ENCODE peak calls at places on chromosomes 4 and X, in four cellular contexts. Z is H9, B is neuronal stem cell, M is MM.1S. P is an unnamed sample.

GRCh38 chr4:160495356-160495755 is 1392.5 kb downstream of the RAPGEF2 start:
- DNase-seq in Z (no peak), B (no peak), M (no peak), P (no peak)

GRCh38 chr4:3656441-3657376 is 109.5 kb upstream of the ADRA2C start:
- DNase-seq in Z (no peak), B (no peak), M (no peak), P (no peak)

GRCh38 chr4:101187837-101188236 is 159.5 kb downstream of the PPP3CA start:
- DNase-seq in Z (no peak), B (no peak), M (no peak), P (no peak)

GRCh38 chrX:106912864-106913263 is 7.3 kb upstream of the CLDN2 start:
- DNase-seq in Z (no peak), B (no peak), M (no peak), P (no peak)

GRCh38 chrX:119895843-119896326 is at the start of gene AKAP14:
- DNase-seq in Z (peak; percentile 46), B (no peak), M (no peak), P (no peak)

GRCh38 chr4:57190651-57191481 is 80.7 kb upstream of the IGFBP7 start:
- DNase-seq in Z (peak; percentile 84), B (peak; percentile 47), M (peak; percentile 7), P (peak; percentile 18)

GRCh38 chrX:48700951-48701653 is 4.6 kb downstream of the SUV39H1 start:
- DNase-seq in Z (no peak), B (no peak), M (no peak), P (no peak)

GRCh38 chr4:95181446-95182306 is 367.1 kb downstream of the UNC5C start:
- DNase-seq in Z (peak; percentile 74), B (peak; percentile 68), M (no peak), P (no peak)

GRCh38 chr4:121375262-121375661 is 5.6 kb downstream of the QRFPR start:
- DNase-seq in Z (no peak), B (no peak), M (no peak), P (no peak)

GRCh38 chrX:13293700-13294099 is 26.2 kb downstream of the ATXN3L start:
- DNase-seq in Z (no peak), B (no peak), M (no peak), P (no peak)

GRCh38 chrX:39910651-39911050 is 187.1 kb downstream of the BCOR start:
- DNase-seq in Z (no peak), B (no peak), M (no peak), P (no peak)

GRCh38 chr4:46016306-46016705 is 107.5 kb downstream of the GABRG1 start:
- DNase-seq in Z (no peak), B (peak; percentile 8), M (peak; percentile 18), P (no peak)

GRCh38 chr4:173214661-173215060 is 46.0 kb downstream of the GALNT7 start:
- DNase-seq in Z (no peak), B (no peak), M (no peak), P (no peak)

GRCh38 chr4:141905751-141906150 is 269.4 kb downstream of the IL15 start:
- DNase-seq in Z (no peak), B (no peak), M (no peak), P (no peak)

GRCh38 chr4:147865926-147866325 is 134.0 kb downstream of the ARHGAP10 start:
- DNase-seq in Z (no peak), B (no peak), M (no peak), P (no peak)

GRCh38 chrX:30589146-30589888 is 11.8 kb upstream of the TASL start:
- DNase-seq in Z (no peak), B (no peak), M (no peak), P (no peak)

GRCh38 chr4:5573965-5574364 is 134.4 kb downstream of the EVC2 start:
- DNase-seq in Z (no peak), B (no peak), M (no peak), P (no peak)

GRCh38 chrX:64205441-64205734 is at the start of gene AMER1:
- DNase-seq in Z (no peak), B (no peak), M (no peak), P (no peak)

GRCh38 chrX:64206556-64207162 is 1.2 kb upstream of the AMER1 start:
- DNase-seq in Z (no peak), B (no peak), M (peak; percentile 11), P (no peak)

GRCh38 chrX:64204701-64205440 is 637 bp downstream of the AMER1 start:
- DNase-seq in Z (peak; percentile 36), B (no peak), M (peak; percentile 10), P (peak; percentile 0)

GRCh38 chrX:64204252-64204651 is 1.3 kb downstream of the AMER1 start:
- DNase-seq in Z (peak; percentile 27), B (no peak), M (no peak), P (peak; percentile 55)

GRCh38 chrX:64205735-64206491 is 405 bp upstream of the AMER1 start:
- DNase-seq in Z (peak; percentile 92), B (peak; percentile 90), M (peak; percentile 90), P (peak; percentile 81)
- H3K9ac ChIP-seq in Z (no peak overlapping the region), B (peak overlapping the region; percentile 81), M (peak overlapping the region; percentile 75), P (peak overlapping the region; percentile 71)

GRCh38 chrX:129534816-129535578 is 5.1 kb upstream of the OCRL start:
- DNase-seq in Z (no peak), B (no peak), M (no peak), P (no peak)

GRCh38 chrX:129540725-129541184 is 696 bp downstream of the OCRL start:
- DNase-seq in Z (peak; percentile 33), B (no peak), M (no peak), P (peak; percentile 12)

GRCh38 chrX:129544780-129545179 is 4.7 kb downstream of the OCRL start:
- DNase-seq in Z (no peak), B (no peak), M (no peak), P (no peak)

GRCh38 chrX:129545408-129545807 is 5.3 kb downstream of the OCRL start:
- DNase-seq in Z (no peak), B (no peak), M (no peak), P (no peak)

GRCh38 chrX:129540068-129540653 is at the start of gene OCRL:
- DNase-seq in Z (peak; percentile 76), B (peak; percentile 63), M (peak; percentile 53), P (peak; percentile 51)
- H3K9ac ChIP-seq in Z (peak within 1 kb of the TSS; percentile 80), B (peak within 1 kb of the TSS; percentile 91), M (peak within 1 kb of the TSS; percentile 50), P (peak within 1 kb of the TSS; percentile 80)

GRCh38 chr4:76854858-76855257 is 43.1 kb downstream of the SOWAHB start:
- DNase-seq in Z (no peak), B (no peak), M (peak; percentile 88), P (no peak)
- H3K9ac ChIP-seq in Z (no peak overlapping the region), B (no peak overlapping the region), M (no peak overlapping the region), P (no peak overlapping the region)

GRCh38 chr4:80172203-80172602 is 25.1 kb upstream of the PRDM8 start:
- DNase-seq in Z (no peak), B (no peak), M (peak; percentile 34), P (no peak)
- H3K9ac ChIP-seq in Z (no peak overlapping the region), B (no peak overlapping the region), M (no peak overlapping the region), P (no peak overlapping the region)

GRCh38 chrX:19649227-19650009 is 134.1 kb upstream of the MAP3K15 start:
- DNase-seq in Z (no peak), B (no peak), M (no peak), P (no peak)
- H3K9ac ChIP-seq in Z (no peak overlapping the region), B (no peak overlapping the region), M (no peak overlapping the region), P (no peak overlapping the region)

GRCh38 chr4:144356941-144357381 is 216.4 kb upstream of the GYPA start:
- DNase-seq in Z (no peak), B (no peak), M (no peak), P (no peak)
- H3K9ac ChIP-seq in Z (no peak overlapping the region), B (no peak overlapping the region), M (no peak overlapping the region), P (no peak overlapping the region)

GRCh38 chr4:7784131-7784870 is 155.4 kb downstream of the AFAP1 start:
- DNase-seq in Z (no peak), B (no peak), M (no peak), P (no peak)

GRCh38 chr4:7781993-7782392 is 157.7 kb downstream of the AFAP1 start:
- DNase-seq in Z (no peak), B (no peak), M (no peak), P (no peak)

GRCh38 chr4:7783560-7783959 is 156.1 kb downstream of the AFAP1 start:
- DNase-seq in Z (no peak), B (no peak), M (no peak), P (no peak)

GRCh38 chr4:7781361-7781760 is 158.3 kb downstream of the AFAP1 start:
- DNase-seq in Z (no peak), B (no peak), M (no peak), P (no peak)

DNA sequence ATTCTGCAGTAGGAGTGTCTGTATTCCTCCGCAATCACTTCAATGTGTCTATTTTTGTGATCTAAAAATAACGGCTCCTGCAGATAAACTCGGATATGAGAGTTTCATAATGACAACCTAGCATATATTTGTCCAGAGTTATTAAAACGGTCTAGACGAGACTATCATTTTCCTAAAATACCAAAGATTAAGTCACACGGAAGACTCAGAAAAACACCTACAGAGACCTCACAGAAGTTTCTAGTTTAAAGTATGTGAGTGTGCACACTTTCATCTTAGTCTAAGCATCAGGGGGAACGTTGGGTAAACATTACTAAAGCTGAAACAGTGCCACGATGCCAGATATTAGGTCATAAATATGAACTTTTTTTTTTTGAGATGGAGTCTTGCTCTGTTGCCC is 156.9 kb downstream of the AFAP1 start:
- DNase-seq in Z (no peak), B (no peak), M (no peak), P (no peak)
- H3K9ac ChIP-seq in Z (no peak overlapping the region), B (no peak overlapping the region), M (no peak overlapping the region), P (no peak overlapping the region)

GRCh38 chrX:19629541-19629940 is 114.2 kb upstream of the MAP3K15 start:
- DNase-seq in Z (no peak), B (no peak), M (no peak), P (no peak)
- H3K9ac ChIP-seq in Z (no peak overlapping the region), B (no peak overlapping the region), M (peak overlapping the region; percentile 7), P (no peak overlapping the region)